ENCODE peak calls at places on chromosomes 16 and 17, in seven cellular contexts. One of them, this sample, is unnamed.

GRCh38 chr17:8739104-8739503 is 5.5 kb downstream of the CCDC42 start:
- DNase-seq in ovary: no peak
- DNase-seq in MM.1S: no peak
- DNase-seq in sigmoid colon: no peak
- DNase-seq in uterus: no peak
- DNase-seq in psoas muscle: no peak
- DNase-seq in tibial artery: peak; percentile 38
- DNase-seq in this sample: no peak

GRCh38 chr16:24822974-24823373 is 22.8 kb upstream of the SLC5A11 start:
- DNase-seq in ovary: no peak
- DNase-seq in MM.1S: no peak
- DNase-seq in sigmoid colon: no peak
- DNase-seq in uterus: no peak
- DNase-seq in psoas muscle: no peak
- DNase-seq in tibial artery: no peak
- DNase-seq in this sample: no peak

GRCh38 chr17:60089097-60089844 is 10.6 kb upstream of the HEATR6 start:
- DNase-seq in ovary: no peak
- DNase-seq in MM.1S: no peak
- DNase-seq in sigmoid colon: no peak
- DNase-seq in uterus: no peak
- DNase-seq in psoas muscle: no peak
- DNase-seq in tibial artery: no peak
- DNase-seq in this sample: no peak

GRCh38 chr16:3027983-3028715 is 4.3 kb downstream of the THOC6 start:
- DNase-seq in ovary: peak; percentile 89
- DNase-seq in MM.1S: peak; percentile 90
- DNase-seq in sigmoid colon: peak; percentile 85
- DNase-seq in uterus: peak; percentile 54
- DNase-seq in psoas muscle: peak; percentile 80
- DNase-seq in tibial artery: peak; percentile 78
- DNase-seq in this sample: peak; percentile 39

GRCh38 chr16:1363501-1364041 is 11.8 kb downstream of the GNPTG start:
- DNase-seq in ovary: peak; percentile 66
- DNase-seq in MM.1S: peak; percentile 43
- DNase-seq in sigmoid colon: no peak
- DNase-seq in uterus: no peak
- DNase-seq in psoas muscle: peak; percentile 62
- DNase-seq in tibial artery: no peak
- DNase-seq in this sample: no peak

GRCh38 chr17:73630531-73630930 is 13.7 kb downstream of the SDK2 start:
- DNase-seq in ovary: no peak
- DNase-seq in MM.1S: no peak
- DNase-seq in sigmoid colon: peak; percentile 68
- DNase-seq in uterus: no peak
- DNase-seq in psoas muscle: no peak
- DNase-seq in tibial artery: peak; percentile 35
- DNase-seq in this sample: no peak

GRCh38 chr16:87740909-87741424 is 24.8 kb downstream of the KLHDC4 start:
- DNase-seq in ovary: peak; percentile 65
- DNase-seq in MM.1S: no peak
- DNase-seq in sigmoid colon: no peak
- DNase-seq in uterus: no peak
- DNase-seq in psoas muscle: no peak
- DNase-seq in tibial artery: no peak
- DNase-seq in this sample: peak; percentile 76

GRCh38 chr17:1197781-1198490 is 18.2 kb upstream of the ABR start:
- DNase-seq in ovary: peak; percentile 91
- DNase-seq in MM.1S: no peak
- DNase-seq in sigmoid colon: peak; percentile 92
- DNase-seq in uterus: peak; percentile 59
- DNase-seq in psoas muscle: peak; percentile 61
- DNase-seq in tibial artery: peak; percentile 87
- DNase-seq in this sample: no peak

GRCh38 chr17:31411707-31412285 is 20.3 kb downstream of the RAB11FIP4 start:
- DNase-seq in ovary: no peak
- DNase-seq in MM.1S: no peak
- DNase-seq in sigmoid colon: peak; percentile 40
- DNase-seq in uterus: no peak
- DNase-seq in psoas muscle: no peak
- DNase-seq in tibial artery: no peak
- DNase-seq in this sample: no peak

GRCh38 chr17:39952665-39953470 is 9.9 kb upstream of the GSDMA start:
- DNase-seq in ovary: peak; percentile 98
- DNase-seq in MM.1S: peak; percentile 94
- DNase-seq in sigmoid colon: peak; percentile 99
- DNase-seq in uterus: peak; percentile 99
- DNase-seq in psoas muscle: peak; percentile 98
- DNase-seq in tibial artery: peak; percentile 99
- DNase-seq in this sample: peak; percentile 97

GRCh38 chr17:12089809-12090384 is 69.2 kb downstream of the MAP2K4 start:
- DNase-seq in ovary: no peak
- DNase-seq in MM.1S: no peak
- DNase-seq in sigmoid colon: no peak
- DNase-seq in uterus: no peak
- DNase-seq in psoas muscle: no peak
- DNase-seq in tibial artery: no peak
- DNase-seq in this sample: no peak

GRCh38 chr16:59212492-59213024 is 478.4 kb upstream of the GOT2 start:
- DNase-seq in ovary: no peak
- DNase-seq in MM.1S: no peak
- DNase-seq in sigmoid colon: no peak
- DNase-seq in uterus: no peak
- DNase-seq in psoas muscle: no peak
- DNase-seq in tibial artery: no peak
- DNase-seq in this sample: no peak

GRCh38 chr16:58026139-58026704 is 668 bp downstream of the MMP15 start:
- DNase-seq in ovary: peak; percentile 68
- DNase-seq in MM.1S: no peak
- DNase-seq in sigmoid colon: peak; percentile 78
- DNase-seq in uterus: no peak
- DNase-seq in psoas muscle: peak; percentile 64
- DNase-seq in tibial artery: no peak
- DNase-seq in this sample: peak; percentile 81

GRCh38 chr17:32944248-32945020 is 16.5 kb downstream of the TMEM98 start:
- DNase-seq in ovary: no peak
- DNase-seq in MM.1S: no peak
- DNase-seq in sigmoid colon: no peak
- DNase-seq in uterus: no peak
- DNase-seq in psoas muscle: no peak
- DNase-seq in tibial artery: no peak
- DNase-seq in this sample: no peak

GRCh38 chr16:74871608-74872007 is 97.0 kb upstream of the FA2H start:
- DNase-seq in ovary: no peak
- DNase-seq in MM.1S: no peak
- DNase-seq in sigmoid colon: no peak
- DNase-seq in uterus: no peak
- DNase-seq in psoas muscle: no peak
- DNase-seq in tibial artery: no peak
- DNase-seq in this sample: no peak

GRCh38 chr17:82238562-82239201 is 9.8 kb downstream of the SLC16A3 start:
- DNase-seq in ovary: peak; percentile 85
- DNase-seq in MM.1S: no peak
- DNase-seq in sigmoid colon: peak; percentile 94
- DNase-seq in uterus: peak; percentile 84
- DNase-seq in psoas muscle: peak; percentile 68
- DNase-seq in tibial artery: peak; percentile 93
- DNase-seq in this sample: no peak

GRCh38 chr16:74605746-74606520 is 981 bp downstream of the GLG1 start:
- DNase-seq in ovary: no peak
- DNase-seq in MM.1S: no peak
- DNase-seq in sigmoid colon: peak; percentile 61
- DNase-seq in uterus: no peak
- DNase-seq in psoas muscle: no peak
- DNase-seq in tibial artery: peak; percentile 9
- DNase-seq in this sample: no peak

GRCh38 chr17:72985882-72986720 is 106.4 kb downstream of the SLC39A11 start:
- DNase-seq in ovary: no peak
- DNase-seq in MM.1S: peak; percentile 66
- DNase-seq in sigmoid colon: no peak
- DNase-seq in uterus: peak; percentile 22
- DNase-seq in psoas muscle: peak; percentile 36
- DNase-seq in tibial artery: peak; percentile 70
- DNase-seq in this sample: peak; percentile 69

GRCh38 chr16:80084614-80085013 is 456.2 kb upstream of the DYNLRB2 start:
- DNase-seq in ovary: peak; percentile 61
- DNase-seq in MM.1S: peak; percentile 31
- DNase-seq in sigmoid colon: peak; percentile 82
- DNase-seq in uterus: peak; percentile 73
- DNase-seq in psoas muscle: peak; percentile 13
- DNase-seq in tibial artery: no peak
- DNase-seq in this sample: no peak

GRCh38 chr17:38673714-38674012 is 1.1 kb downstream of the EPOP start:
- DNase-seq in ovary: peak; percentile 60
- DNase-seq in MM.1S: peak; percentile 17
- DNase-seq in sigmoid colon: no peak
- DNase-seq in uterus: no peak
- DNase-seq in psoas muscle: peak; percentile 32
- DNase-seq in tibial artery: no peak
- DNase-seq in this sample: no peak

GRCh38 chr16:86091976-86092375 is 193.0 kb downstream of the IRF8 start:
- DNase-seq in ovary: no peak
- DNase-seq in MM.1S: no peak
- DNase-seq in sigmoid colon: peak; percentile 15
- DNase-seq in uterus: no peak
- DNase-seq in psoas muscle: no peak
- DNase-seq in tibial artery: peak; percentile 54
- DNase-seq in this sample: no peak

GRCh38 chr17:57464191-57464864 is 208.0 kb downstream of the MSI2 start:
- DNase-seq in ovary: no peak
- DNase-seq in MM.1S: no peak
- DNase-seq in sigmoid colon: no peak
- DNase-seq in uterus: no peak
- DNase-seq in psoas muscle: peak; percentile 39
- DNase-seq in tibial artery: no peak
- DNase-seq in this sample: no peak

GRCh38 chr17:57461082-57461481 is 204.8 kb downstream of the MSI2 start:
- DNase-seq in ovary: no peak
- DNase-seq in MM.1S: no peak
- DNase-seq in sigmoid colon: no peak
- DNase-seq in uterus: no peak
- DNase-seq in psoas muscle: peak; percentile 55
- DNase-seq in tibial artery: no peak
- DNase-seq in this sample: peak; percentile 21

GRCh38 chr17:57459286-57459915 is 203.1 kb downstream of the MSI2 start:
- DNase-seq in ovary: no peak
- DNase-seq in MM.1S: no peak
- DNase-seq in sigmoid colon: no peak
- DNase-seq in uterus: no peak
- DNase-seq in psoas muscle: no peak
- DNase-seq in tibial artery: no peak
- DNase-seq in this sample: peak; percentile 90

GRCh38 chr17:57463103-57463885 is 207.0 kb downstream of the MSI2 start:
- DNase-seq in ovary: no peak
- DNase-seq in MM.1S: no peak
- DNase-seq in sigmoid colon: no peak
- DNase-seq in uterus: no peak
- DNase-seq in psoas muscle: no peak
- DNase-seq in tibial artery: no peak
- DNase-seq in this sample: peak; percentile 62

DNA sequence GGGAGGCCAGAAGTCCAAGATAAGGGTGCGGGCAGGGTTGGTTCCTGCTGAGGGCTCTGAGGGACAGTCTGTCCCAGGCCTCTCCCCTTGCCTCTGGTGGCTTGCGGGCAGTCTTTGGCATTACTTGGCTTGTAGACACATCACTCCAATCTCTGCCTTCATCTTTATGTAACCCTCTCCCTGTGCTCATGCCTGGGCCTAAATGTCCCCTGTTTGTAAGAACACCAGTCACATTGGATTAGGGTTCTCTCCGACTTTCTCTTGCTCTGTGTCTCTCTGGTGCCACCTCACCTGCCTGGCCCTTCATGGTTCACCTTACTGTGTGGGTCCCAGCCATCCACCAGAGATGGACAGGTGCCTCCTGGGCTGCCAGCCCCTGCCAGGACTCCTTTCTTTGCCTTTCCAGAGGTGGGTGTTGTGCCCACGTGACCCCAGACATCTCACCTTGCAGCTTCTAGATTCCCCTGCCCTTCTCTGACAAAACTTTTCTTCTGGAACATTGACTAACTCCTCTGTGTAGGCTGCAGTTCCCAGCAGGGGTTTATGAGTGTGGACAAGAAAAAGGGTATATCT is 205.8 kb downstream of the MSI2 start:
- DNase-seq in ovary: no peak
- DNase-seq in MM.1S: no peak
- DNase-seq in sigmoid colon: no peak
- DNase-seq in uterus: no peak
- DNase-seq in psoas muscle: no peak
- DNase-seq in tibial artery: no peak
- DNase-seq in this sample: no peak
- H3K4me3 ChIP-seq in ovary: no peak overlapping the region
- H3K4me3 ChIP-seq in MM.1S: no peak overlapping the region
- H3K4me3 ChIP-seq in sigmoid colon: no peak overlapping the region
- H3K4me3 ChIP-seq in uterus: no peak overlapping the region
- H3K4me3 ChIP-seq in psoas muscle: no peak overlapping the region
- H3K4me3 ChIP-seq in tibial artery: no peak overlapping the region
- H3K4me3 ChIP-seq in this sample: no peak overlapping the region

GRCh38 chr16:23296994-23297393 is 5.1 kb upstream of the SCNN1B start:
- DNase-seq in ovary: no peak
- DNase-seq in MM.1S: peak; percentile 62
- DNase-seq in sigmoid colon: no peak
- DNase-seq in uterus: no peak
- DNase-seq in psoas muscle: no peak
- DNase-seq in tibial artery: no peak
- DNase-seq in this sample: peak; percentile 10
- H3K27me3 ChIP-seq in ovary: no peaks in the 10 kb centered on the region
- H3K27me3 ChIP-seq in MM.1S: no peaks in the 10 kb centered on the region
- H3K27me3 ChIP-seq in sigmoid colon: peaks cover 6% of the 10 kb centered on the region
- H3K27me3 ChIP-seq in uterus: peaks cover 12% of the 10 kb centered on the region
- H3K27me3 ChIP-seq in psoas muscle: peaks cover 6% of the 10 kb centered on the region
- H3K27me3 ChIP-seq in tibial artery: peaks cover 34% of the 10 kb centered on the region
- H3K27me3 ChIP-seq in this sample: peaks cover 13% of the 10 kb centered on the region

GRCh38 chr16:35737076-35737475 is 2277.7 kb downstream of the TP53TG3F start:
- DNase-seq in ovary: no peak
- DNase-seq in MM.1S: no peak
- DNase-seq in sigmoid colon: no peak
- DNase-seq in uterus: no peak
- DNase-seq in psoas muscle: no peak
- DNase-seq in tibial artery: no peak
- DNase-seq in this sample: no peak
- H3K9me3 ChIP-seq in ovary: no peaks in the 10 kb centered on the region
- H3K9me3 ChIP-seq in MM.1S: no peaks in the 10 kb centered on the region
- H3K9me3 ChIP-seq in sigmoid colon: no peaks in the 10 kb centered on the region
- H3K9me3 ChIP-seq in uterus: no peaks in the 10 kb centered on the region
- H3K9me3 ChIP-seq in psoas muscle: no peaks in the 10 kb centered on the region
- H3K9me3 ChIP-seq in tibial artery: no peaks in the 10 kb centered on the region
- H3K9me3 ChIP-seq in this sample: no peaks in the 10 kb centered on the region

DNA sequence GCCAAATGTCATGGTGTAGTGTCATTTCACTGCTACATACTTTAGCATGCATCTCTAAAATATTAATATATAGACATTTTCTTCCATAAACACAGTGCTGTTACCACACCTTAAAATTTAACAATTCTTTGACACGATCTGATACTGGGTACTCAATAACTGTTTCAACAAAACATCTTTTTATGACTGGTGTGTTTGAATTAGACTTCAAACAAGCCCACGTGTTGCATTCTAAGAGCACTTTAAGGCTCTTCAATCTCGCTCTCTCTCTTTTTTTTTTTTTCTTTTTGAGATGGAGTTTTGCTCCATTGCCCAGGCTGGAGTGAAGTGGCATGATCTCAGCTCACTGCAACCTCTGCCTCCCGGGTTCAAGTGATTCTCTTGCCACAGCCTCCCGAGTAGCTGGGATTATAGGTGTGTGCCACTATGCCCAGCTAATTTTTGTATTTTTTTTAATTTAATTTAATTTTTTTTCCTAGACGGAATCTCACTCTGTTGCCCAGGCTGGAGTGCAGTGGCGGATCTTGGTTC is 15.8 kb upstream of the SLC46A1 start:
- DNase-seq in ovary: no peak
- DNase-seq in MM.1S: no peak
- DNase-seq in sigmoid colon: no peak
- DNase-seq in uterus: no peak
- DNase-seq in psoas muscle: no peak
- DNase-seq in tibial artery: no peak
- DNase-seq in this sample: no peak
- H3K4me3 ChIP-seq in ovary: no peak overlapping the region
- H3K4me3 ChIP-seq in MM.1S: no peak overlapping the region
- H3K4me3 ChIP-seq in sigmoid colon: no peak overlapping the region
- H3K4me3 ChIP-seq in uterus: no peak overlapping the region
- H3K4me3 ChIP-seq in psoas muscle: no peak overlapping the region
- H3K4me3 ChIP-seq in tibial artery: no peak overlapping the region
- H3K4me3 ChIP-seq in this sample: no peak overlapping the region

This sample was measured in MG63.